ENCODE peak calls at places on chromosome 2, in six cellular contexts. One of them, this sample, is unnamed.

GRCh38 chr2:165990846-165991245 is 37.3 kb upstream of the TTC21B start:
- DNase-seq in HS-27A: no peak
- DNase-seq in NCI-H1105 treated with DMSO at 0.1 percent for 48 hours: no peak
- DNase-seq in stimulated activated CD8-positive, alpha-beta memory T cell treated with anti-CD3 and anti-CD28 coated beads, Interleukin-4, amount 100 ng/mL, for 1 hour: no peak
- DNase-seq in stimulated activated CD4-positive, alpha-beta T cell treated with anti-CD3 and anti-CD28 coated beads, Interleukin-2, amount 100 ng/mL, for 48 hours: no peak
- DNase-seq in stimulated activated naive CD8-positive, alpha-beta T cell treated with anti-CD3 and anti-CD28 coated beads, Interleukin-15, Interleukin-2, amounts not matched to agents 100 U/mL and 50 U/mL, for 24 hours: no peak
- DNase-seq in this sample: no peak

GRCh38 chr2:8307779-8308178 is 374.1 kb upstream of the ID2 start:
- DNase-seq in stimulated activated CD8-positive, alpha-beta memory T cell treated with anti-CD3 and anti-CD28 coated beads, Interleukin-4, amount 100 ng/mL, for 1 hour: no peak
- DNase-seq in stimulated activated naive CD8-positive, alpha-beta T cell treated with anti-CD3 and anti-CD28 coated beads, Interleukin-15, Interleukin-2, amounts not matched to agents 100 U/mL and 50 U/mL, for 24 hours: no peak
- DNase-seq in stimulated activated CD4-positive, alpha-beta T cell treated with anti-CD3 and anti-CD28 coated beads, Interleukin-2, amount 100 ng/mL, for 48 hours: no peak
- DNase-seq in NCI-H1105 treated with DMSO at 0.1 percent for 48 hours: no peak
- DNase-seq in HS-27A: no peak
- DNase-seq in this sample: no peak

GRCh38 chr2:219119422-219120043 is 41.1 kb downstream of the NHEJ1 start:
- DNase-seq in HS-27A: no peak
- DNase-seq in stimulated activated CD4-positive, alpha-beta T cell treated with anti-CD3 and anti-CD28 coated beads, Interleukin-2, amount 100 ng/mL, for 48 hours: peak
- DNase-seq in NCI-H1105 treated with DMSO at 0.1 percent for 48 hours: peak
- DNase-seq in stimulated activated naive CD8-positive, alpha-beta T cell treated with anti-CD3 and anti-CD28 coated beads, Interleukin-15, Interleukin-2, amounts not matched to agents 100 U/mL and 50 U/mL, for 24 hours: peak
- DNase-seq in stimulated activated CD8-positive, alpha-beta memory T cell treated with anti-CD3 and anti-CD28 coated beads, Interleukin-4, amount 100 ng/mL, for 1 hour: peak
- DNase-seq in this sample: peak

GRCh38 chr2:24586955-24587354 is 95.9 kb downstream of the NCOA1 start:
- DNase-seq in NCI-H1105 treated with DMSO at 0.1 percent for 48 hours: no peak
- DNase-seq in stimulated activated CD8-positive, alpha-beta memory T cell treated with anti-CD3 and anti-CD28 coated beads, Interleukin-4, amount 100 ng/mL, for 1 hour: no peak
- DNase-seq in HS-27A: no peak
- DNase-seq in stimulated activated naive CD8-positive, alpha-beta T cell treated with anti-CD3 and anti-CD28 coated beads, Interleukin-15, Interleukin-2, amounts not matched to agents 100 U/mL and 50 U/mL, for 24 hours: peak
- DNase-seq in stimulated activated CD4-positive, alpha-beta T cell treated with anti-CD3 and anti-CD28 coated beads, Interleukin-2, amount 100 ng/mL, for 48 hours: no peak
- DNase-seq in this sample: peak

GRCh38 chr2:217103752-217104540 is 244.1 kb upstream of the TNP1 start:
- DNase-seq in HS-27A: no peak
- DNase-seq in NCI-H1105 treated with DMSO at 0.1 percent for 48 hours: no peak
- DNase-seq in stimulated activated naive CD8-positive, alpha-beta T cell treated with anti-CD3 and anti-CD28 coated beads, Interleukin-15, Interleukin-2, amounts not matched to agents 100 U/mL and 50 U/mL, for 24 hours: no peak
- DNase-seq in stimulated activated CD8-positive, alpha-beta memory T cell treated with anti-CD3 and anti-CD28 coated beads, Interleukin-4, amount 100 ng/mL, for 1 hour: no peak
- DNase-seq in stimulated activated CD4-positive, alpha-beta T cell treated with anti-CD3 and anti-CD28 coated beads, Interleukin-2, amount 100 ng/mL, for 48 hours: no peak
- DNase-seq in this sample: no peak

GRCh38 chr2:64610456-64610855 is 43.3 kb downstream of the SERTAD2 start:
- DNase-seq in stimulated activated CD4-positive, alpha-beta T cell treated with anti-CD3 and anti-CD28 coated beads, Interleukin-2, amount 100 ng/mL, for 48 hours: no peak
- DNase-seq in stimulated activated CD8-positive, alpha-beta memory T cell treated with anti-CD3 and anti-CD28 coated beads, Interleukin-4, amount 100 ng/mL, for 1 hour: no peak
- DNase-seq in NCI-H1105 treated with DMSO at 0.1 percent for 48 hours: no peak
- DNase-seq in HS-27A: no peak
- DNase-seq in stimulated activated naive CD8-positive, alpha-beta T cell treated with anti-CD3 and anti-CD28 coated beads, Interleukin-15, Interleukin-2, amounts not matched to agents 100 U/mL and 50 U/mL, for 24 hours: no peak
- DNase-seq in this sample: no peak

GRCh38 chr2:10417551-10418335 is 30.4 kb downstream of the ODC1 start:
- DNase-seq in HS-27A: no peak
- DNase-seq in NCI-H1105 treated with DMSO at 0.1 percent for 48 hours: no peak
- DNase-seq in stimulated activated CD8-positive, alpha-beta memory T cell treated with anti-CD3 and anti-CD28 coated beads, Interleukin-4, amount 100 ng/mL, for 1 hour: no peak
- DNase-seq in stimulated activated CD4-positive, alpha-beta T cell treated with anti-CD3 and anti-CD28 coated beads, Interleukin-2, amount 100 ng/mL, for 48 hours: no peak
- DNase-seq in stimulated activated naive CD8-positive, alpha-beta T cell treated with anti-CD3 and anti-CD28 coated beads, Interleukin-15, Interleukin-2, amounts not matched to agents 100 U/mL and 50 U/mL, for 24 hours: no peak
- DNase-seq in this sample: no peak

GRCh38 chr2:237090906-237091305 is 5.2 kb downstream of the COPS8 start:
- DNase-seq in HS-27A: no peak
- DNase-seq in stimulated activated CD8-positive, alpha-beta memory T cell treated with anti-CD3 and anti-CD28 coated beads, Interleukin-4, amount 100 ng/mL, for 1 hour: no peak
- DNase-seq in stimulated activated CD4-positive, alpha-beta T cell treated with anti-CD3 and anti-CD28 coated beads, Interleukin-2, amount 100 ng/mL, for 48 hours: no peak
- DNase-seq in NCI-H1105 treated with DMSO at 0.1 percent for 48 hours: no peak
- DNase-seq in stimulated activated naive CD8-positive, alpha-beta T cell treated with anti-CD3 and anti-CD28 coated beads, Interleukin-15, Interleukin-2, amounts not matched to agents 100 U/mL and 50 U/mL, for 24 hours: no peak
- DNase-seq in this sample: no peak

This sample was measured in T-cell.